ENCODE peak calls at places on chromosomes 7 and 10, in seven cellular contexts. A, N, E, Y, D, C and G are unnamed samples.
A peak's percentile ranks its signal among the peaks of the same experiment; 100 is the strongest.

GRCh38 chr10:120972259-120972658 is 121.1 kb downstream of the WDR11 start:
- DNase-seq in A (no peak), N (no peak), E (no peak), Y (no peak), D (no peak), C (no peak), G (no peak)

GRCh38 chr7:105191329-105191728 is 177.3 kb downstream of the KMT2E start:
- DNase-seq in A (no peak), N (no peak), E (no peak), Y (no peak), D (no peak), C (no peak), G (no peak)

GRCh38 chr10:30207485-30208052 is 141.5 kb downstream of the MTPAP start:
- DNase-seq in A (no peak), N (no peak), E (no peak), Y (no peak), D (peak; percentile 72), C (no peak), G (no peak)

GRCh38 chr10:70578371-70578947 is 24.1 kb downstream of the PRF1 start:
- DNase-seq in A (no peak), N (no peak), E (peak; percentile 90), Y (no peak), D (peak; percentile 92), C (peak; percentile 68), G (no peak)

GRCh38 chr10:69963835-69964710 is 88.6 kb upstream of the MACROH2A2 start:
- DNase-seq in A (no peak), N (peak; percentile 5), E (no peak), Y (no peak), D (no peak), C (no peak), G (no peak)

GRCh38 chr7:16962986-16963385 is 81.2 kb upstream of the AGR3 start:
- DNase-seq in A (no peak), N (no peak), E (no peak), Y (no peak), D (no peak), C (no peak), G (no peak)

GRCh38 chr10:35182631-35183510 is 56.2 kb downstream of the CREM start:
- DNase-seq in A (no peak), N (no peak), E (no peak), Y (no peak), D (no peak), C (no peak), G (no peak)

GRCh38 chr10:44243851-44244502 is 140.9 kb downstream of the CXCL12 start:
- DNase-seq in A (no peak), N (no peak), E (no peak), Y (no peak), D (no peak), C (no peak), G (no peak)

GRCh38 chr10:772227-772637 is 82.8 kb upstream of the DIP2C start:
- DNase-seq in A (no peak), N (no peak), E (no peak), Y (no peak), D (no peak), C (no peak), G (no peak)

GRCh38 chr10:17910144-17910789 is 41.5 kb upstream of the SLC39A12 start:
- DNase-seq in A (no peak), N (peak; percentile 18), E (peak; percentile 10), Y (no peak), D (peak; percentile 59), C (peak; percentile 47), G (no peak)

GRCh38 chr10:119250641-119251314 is 43.4 kb downstream of the GRK5 start:
- DNase-seq in A (no peak), N (no peak), E (peak; percentile 75), Y (no peak), D (no peak), C (no peak), G (no peak)

GRCh38 chr7:147567043-147567442 is 1023.5 kb upstream of the C7orf33 start:
- DNase-seq in A (no peak), N (no peak), E (no peak), Y (no peak), D (no peak), C (no peak), G (no peak)

GRCh38 chr7:87528733-87529132 is 53.3 kb upstream of the ABCB4 start:
- DNase-seq in A (no peak), N (no peak), E (no peak), Y (no peak), D (no peak), C (no peak), G (no peak)

GRCh38 chr7:75915416-75916156 is 631 bp downstream of the POR start:
- DNase-seq in A (peak; percentile 58), N (no peak), E (no peak), Y (peak; percentile 29), D (peak; percentile 53), C (peak; percentile 61), G (no peak)

GRCh38 chr10:18297659-18298058 is 157.4 kb downstream of the CACNB2 start:
- DNase-seq in A (no peak), N (no peak), E (no peak), Y (no peak), D (no peak), C (no peak), G (no peak)

GRCh38 chr10:100882681-100883321 is 30.0 kb upstream of the SLF2 start:
- DNase-seq in A (peak; percentile 51), N (no peak), E (no peak), Y (no peak), D (no peak), C (no peak), G (no peak)

GRCh38 chr10:99540673-99541531 is 8.2 kb downstream of the NKX2-3 start:
- DNase-seq in A (no peak), N (no peak), E (no peak), Y (no peak), D (no peak), C (no peak), G (no peak)

GRCh38 chr10:93383562-93383981 is 98.6 kb downstream of the MYOF start:
- DNase-seq in A (no peak), N (no peak), E (peak; percentile 86), Y (no peak), D (no peak), C (no peak), G (no peak)

GRCh38 chr7:79137942-79138341 is 315.5 kb downstream of the MAGI2 start:
- DNase-seq in A (no peak), N (no peak), E (no peak), Y (no peak), D (peak; percentile 0), C (no peak), G (no peak)

GRCh38 chr7:102404005-102404861 is 8.1 kb downstream of the PRKRIP1 start:
- DNase-seq in A (no peak), N (no peak), E (no peak), Y (peak; percentile 39), D (peak; percentile 93), C (peak; percentile 64), G (no peak)

GRCh38 chr7:18013936-18014335 is 13.7 kb downstream of the PRPS1L1 start:
- DNase-seq in A (no peak), N (no peak), E (no peak), Y (no peak), D (no peak), C (no peak), G (no peak)

GRCh38 chr7:24715661-24716479 is 41.4 kb downstream of the GSDME start:
- DNase-seq in A (no peak), N (no peak), E (no peak), Y (no peak), D (peak; percentile 88), C (peak; percentile 21), G (no peak)

GRCh38 chr10:110577056-110577455 is 9.6 kb downstream of the SMC3 start:
- DNase-seq in A (no peak), N (no peak), E (no peak), Y (no peak), D (no peak), C (no peak), G (no peak)

GRCh38 chr10:13816195-13816926 is 229.6 kb downstream of the PRPF18 start:
- DNase-seq in A (peak; percentile 89), N (peak; percentile 65), E (no peak), Y (no peak), D (peak; percentile 28), C (no peak), G (no peak)

GRCh38 chr10:124647421-124648130 is 96.6 kb downstream of the FAM53B start:
- DNase-seq in A (peak; percentile 87), N (peak; percentile 66), E (no peak), Y (peak; percentile 42), D (peak; percentile 86), C (peak; percentile 24), G (no peak)

GRCh38 chr7:5629941-5630340 is 151.5 kb downstream of the RNF216 start:
- DNase-seq in A (peak; percentile 39), N (no peak), E (no peak), Y (no peak), D (no peak), C (no peak), G (no peak)

GRCh38 chr7:39589323-39590111 is 23.3 kb downstream of the YAE1 start:
- DNase-seq in A (no peak), N (no peak), E (peak; percentile 87), Y (no peak), D (peak; percentile 78), C (no peak), G (no peak)

GRCh38 chr7:139456511-139456910 is 27.0 kb downstream of the KLRG2 start:
- DNase-seq in A (no peak), N (no peak), E (no peak), Y (no peak), D (no peak), C (no peak), G (no peak)

GRCh38 chr7:132472463-132473120 is 103.7 kb downstream of the PLXNA4 start:
- DNase-seq in A (peak; percentile 78), N (peak; percentile 53), E (no peak), Y (no peak), D (no peak), C (no peak), G (peak; percentile 43)

GRCh38 chr10:96608815-96609214 is 22.0 kb upstream of the TM9SF3 start:
- DNase-seq in A (no peak), N (no peak), E (no peak), Y (no peak), D (no peak), C (no peak), G (no peak)